ENCODE peak calls at places on chromosome 4, in five cellular contexts. M is fibroblast of lung; J is mesendoderm; B is neuronal stem cell; V is naive thymus-derived CD4-positive, alpha-beta T cell. U is an unnamed sample.

GRCh38 chr4:138097912-138098600 is 144.1 kb downstream of the SLC7A11 start:
- DNase-seq in V (no peak), M (no peak), B (no peak), J (no peak), U (no peak)

GRCh38 chr4:152690706-152691651 is 11.2 kb upstream of the TMEM154 start:
- DNase-seq in M (no peak), J (no peak), V (no peak), B (no peak), U (no peak)

GRCh38 chr4:76547167-76547760 is 112.2 kb downstream of the SHROOM3 start:
- DNase-seq in V (no peak), J (peak), B (peak), M (no peak), U (no peak)

GRCh38 chr4:42906906-42907774 is 14.6 kb downstream of the GRXCR1 start:
- DNase-seq in V (no peak), M (no peak), J (peak), B (no peak), U (no peak)

GRCh38 chr4:157996061-157996460 is 176.8 kb downstream of the GASK1B start:
- DNase-seq in V (no peak), M (no peak), J (no peak), B (no peak), U (no peak)

GRCh38 chr4:83639849-83640493 is 104.1 kb downstream of the GPAT3 start:
- DNase-seq in B (peak), J (peak), V (peak), M (peak), U (no peak)

GRCh38 chr4:102564399-102564921 is 63.3 kb downstream of the NFKB1 start:
- DNase-seq in M (peak), V (no peak), J (no peak), B (no peak), U (no peak)

GRCh38 chr4:58247792-58248191 is 1137.6 kb upstream of the IGFBP7 start:
- DNase-seq in V (no peak), B (no peak), M (no peak), J (peak), U (no peak)

GRCh38 chr4:67762091-67762490 is 7.9 kb upstream of the GNRHR start:
- DNase-seq in M (peak), B (no peak), J (no peak), V (no peak), U (no peak)

GRCh38 chr4:176193898-176194297 is 1.5 kb downstream of the SPATA4 start:
- DNase-seq in B (no peak), J (no peak), V (no peak), M (peak), U (no peak)

GRCh38 chr4:24519649-24520048 is 64.7 kb downstream of the DHX15 start:
- DNase-seq in M (no peak), V (no peak), B (no peak), J (peak), U (no peak)

GRCh38 chr4:144410230-144410783 is 235.6 kb upstream of the HHIP start:
- DNase-seq in J (no peak), M (no peak), B (no peak), V (no peak), U (no peak)

GRCh38 chr4:5965225-5965624 is 53.0 kb downstream of the C4orf50 start:
- DNase-seq in M (no peak), B (no peak), J (no peak), V (no peak), U (peak)

GRCh38 chr4:40196724-40197281 is at the start of gene RHOH:
- DNase-seq in J (peak), M (no peak), V (peak), B (no peak), U (peak)
- H3K27ac ChIP-seq in J (no peak), M (no peak), V (peak), B (peak), U (peak)

GRCh38 chr4:113593400-113594230 is 167.9 kb downstream of the CAMK2D start:
- DNase-seq in B (no peak), M (no peak), V (no peak), J (no peak), U (no peak)
- H3K4me3 ChIP-seq in B (no peak), M (no peak), V (no peak), J (no peak), U (no peak)

GRCh38 chr4:121070274-121070673 is 2.1 kb downstream of the NDNF start:
- DNase-seq in J (peak), V (no peak), B (peak), M (no peak), U (no peak)

GRCh38 chr4:121072080-121072835 is at the start of gene NDNF:
- DNase-seq in J (peak), B (peak), M (peak), V (peak), U (no peak)

GRCh38 chr4:121070696-121071639 is 1.4 kb downstream of the NDNF start:
- DNase-seq in M (peak), J (peak), B (peak), V (peak), U (no peak)

GRCh38 chr4:121072836-121073362 is 564 bp upstream of the NDNF start:
- DNase-seq in J (peak), M (no peak), V (peak), B (peak), U (no peak)

DNA sequence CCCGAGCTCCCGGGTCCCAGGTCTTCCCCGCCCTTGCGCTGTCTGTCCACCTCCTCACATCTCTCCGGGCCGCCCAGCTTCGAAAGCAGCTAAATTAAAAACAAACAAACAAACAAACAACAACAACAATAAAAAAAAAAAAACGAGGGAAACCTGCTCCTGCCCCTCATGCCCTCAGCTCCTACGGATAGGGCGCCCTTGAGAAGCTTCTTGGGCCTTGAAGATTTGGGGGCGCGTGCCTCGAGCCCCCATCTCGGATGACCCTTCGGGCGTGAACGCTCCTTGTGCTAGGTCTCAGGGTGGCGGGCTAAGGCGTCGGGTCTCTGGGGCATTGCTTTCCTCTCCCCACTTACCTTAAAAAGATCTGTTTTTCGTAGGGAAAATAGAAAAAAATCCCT is 696 bp downstream of the NDNF start:
- DNase-seq in J (no peak), M (no peak), V (no peak), B (no peak), U (no peak)
- H3K27ac ChIP-seq in J (no peak), M (no peak), V (no peak), B (no peak), U (no peak)

DNA sequence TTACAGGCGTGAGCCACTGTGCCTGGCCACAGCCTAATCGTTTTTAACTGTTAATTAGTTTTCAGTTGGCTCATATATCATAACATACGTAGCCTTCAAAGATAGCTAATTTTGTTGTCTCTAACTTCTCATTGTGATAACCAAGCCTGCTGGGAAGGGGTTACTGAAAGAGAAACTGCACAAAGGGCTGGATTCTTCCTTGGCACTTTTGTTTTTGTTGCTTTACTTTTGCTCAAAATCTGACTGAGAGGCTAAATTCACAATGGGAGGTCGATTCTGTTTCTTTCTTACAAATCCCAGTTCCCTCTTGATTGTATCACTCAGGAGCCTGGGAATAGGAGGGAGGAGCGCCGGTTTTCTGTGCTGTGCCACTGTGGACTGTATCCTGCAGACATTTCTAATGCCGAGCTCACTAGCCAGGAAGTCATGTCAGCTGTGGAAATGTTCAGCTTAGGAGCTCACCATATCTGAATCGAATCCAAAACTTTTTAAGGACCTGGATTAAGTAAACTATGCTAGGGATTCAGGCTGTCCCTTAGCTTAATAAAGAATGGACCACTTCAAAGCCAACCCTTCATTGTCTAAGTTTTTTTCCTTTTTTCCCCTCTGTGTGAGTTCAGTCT is 120.5 kb upstream of the FAT1 start:
- DNase-seq in M (peak), J (peak), V (no peak), B (peak), U (no peak)
- H3K4me3 ChIP-seq in M (peak), J (no peak), V (no peak), B (no peak), U (no peak)

GRCh38 chr4:123640824-123641223 is 244.2 kb downstream of the SPRY1 start:
- DNase-seq in V (no peak), M (no peak), B (no peak), J (no peak), U (no peak)

GRCh38 chr4:123638834-123639233 is 242.2 kb downstream of the SPRY1 start:
- DNase-seq in M (no peak), B (no peak), J (no peak), V (no peak), U (no peak)

GRCh38 chr4:123643691-123644090 is 247.1 kb downstream of the SPRY1 start:
- DNase-seq in B (no peak), J (no peak), M (no peak), V (no peak), U (no peak)

DNA sequence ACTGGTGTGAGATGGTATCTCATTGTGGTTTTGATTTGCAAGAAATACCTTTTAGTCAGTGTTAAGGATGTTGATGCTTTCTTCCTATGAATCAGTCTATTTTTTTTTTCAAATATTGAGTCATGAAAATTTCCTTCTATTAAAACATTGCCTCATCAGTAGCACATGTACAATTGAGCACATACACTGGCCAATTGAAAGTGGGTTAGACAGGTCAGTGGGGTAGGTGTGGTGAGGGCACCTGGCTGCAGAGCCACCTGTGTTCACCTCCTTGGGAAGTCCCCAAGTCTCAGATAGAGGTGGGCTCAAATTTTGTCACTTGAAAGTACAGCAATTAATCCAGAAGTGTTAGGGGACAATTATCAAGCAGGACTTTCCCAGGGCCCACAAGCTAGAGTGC is 243.7 kb downstream of the SPRY1 start:
- DNase-seq in J (no peak), V (no peak), B (no peak), M (no peak), U (no peak)
- H3K27ac ChIP-seq in J (no peak), V (no peak), B (no peak), M (no peak), U (no peak)